ENCODE peak calls at places on chromosomes 16 and 17, in seven cellular contexts. One of them, this sample, is unnamed.

GRCh38 chr16:89880477-89881367 is 7.3 kb downstream of the TCF25 start:
- DNase-seq in lower lobe of right lung: no peak
- DNase-seq in cardiac muscle cell: no peak
- DNase-seq in DND-41: peak; percentile 30
- DNase-seq in HFFc6: no peak
- DNase-seq in body of pancreas: no peak
- DNase-seq in esophagus squamous epithelium: no peak
- DNase-seq in this sample: no peak

GRCh38 chr17:44775838-44776621 is 17.2 kb downstream of the ADAM11 start:
- DNase-seq in DND-41: no peak
- DNase-seq in HFFc6: no peak
- DNase-seq in body of pancreas: peak; percentile 51
- DNase-seq in lower lobe of right lung: peak; percentile 72
- DNase-seq in cardiac muscle cell: no peak
- DNase-seq in esophagus squamous epithelium: no peak
- DNase-seq in this sample: no peak

GRCh38 chr17:28492352-28493310 is 13.5 kb upstream of the FOXN1 start:
- DNase-seq in esophagus squamous epithelium: no peak
- DNase-seq in HFFc6: peak; percentile 3
- DNase-seq in body of pancreas: no peak
- DNase-seq in cardiac muscle cell: peak; percentile 55
- DNase-seq in DND-41: no peak
- DNase-seq in lower lobe of right lung: no peak
- DNase-seq in this sample: no peak

GRCh38 chr17:7777017-7777416 is 57.0 kb upstream of the KDM6B start:
- DNase-seq in cardiac muscle cell: no peak
- DNase-seq in body of pancreas: no peak
- DNase-seq in esophagus squamous epithelium: no peak
- DNase-seq in HFFc6: no peak
- DNase-seq in DND-41: no peak
- DNase-seq in lower lobe of right lung: no peak
- DNase-seq in this sample: no peak

GRCh38 chr17:4549781-4550533 is 5.2 kb downstream of the MYBBP1A start:
- DNase-seq in esophagus squamous epithelium: no peak
- DNase-seq in cardiac muscle cell: no peak
- DNase-seq in lower lobe of right lung: no peak
- DNase-seq in DND-41: no peak
- DNase-seq in body of pancreas: no peak
- DNase-seq in HFFc6: no peak
- DNase-seq in this sample: no peak

GRCh38 chr16:25007284-25007984 is 7.7 kb downstream of the ARHGAP17 start:
- DNase-seq in cardiac muscle cell: peak; percentile 88
- DNase-seq in body of pancreas: no peak
- DNase-seq in DND-41: no peak
- DNase-seq in HFFc6: peak; percentile 62
- DNase-seq in lower lobe of right lung: no peak
- DNase-seq in esophagus squamous epithelium: no peak
- DNase-seq in this sample: no peak

GRCh38 chr17:76382305-76382802 is 2.1 kb upstream of the SPHK1 start:
- DNase-seq in esophagus squamous epithelium: no peak
- DNase-seq in lower lobe of right lung: no peak
- DNase-seq in HFFc6: no peak
- DNase-seq in cardiac muscle cell: peak; percentile 75
- DNase-seq in body of pancreas: peak; percentile 62
- DNase-seq in DND-41: no peak
- DNase-seq in this sample: no peak

GRCh38 chr16:29158031-29158430 is 173.2 kb downstream of the LAT start:
- DNase-seq in lower lobe of right lung: no peak
- DNase-seq in HFFc6: no peak
- DNase-seq in body of pancreas: no peak
- DNase-seq in esophagus squamous epithelium: no peak
- DNase-seq in cardiac muscle cell: no peak
- DNase-seq in DND-41: no peak
- DNase-seq in this sample: no peak

GRCh38 chr17:76726766-76727718 is at the start of gene METTL23:
- DNase-seq in lower lobe of right lung: peak; percentile 91
- DNase-seq in esophagus squamous epithelium: no peak
- DNase-seq in HFFc6: peak; percentile 57
- DNase-seq in body of pancreas: peak; percentile 86
- DNase-seq in DND-41: peak; percentile 80
- DNase-seq in cardiac muscle cell: peak; percentile 83
- DNase-seq in this sample: no peak

DNA sequence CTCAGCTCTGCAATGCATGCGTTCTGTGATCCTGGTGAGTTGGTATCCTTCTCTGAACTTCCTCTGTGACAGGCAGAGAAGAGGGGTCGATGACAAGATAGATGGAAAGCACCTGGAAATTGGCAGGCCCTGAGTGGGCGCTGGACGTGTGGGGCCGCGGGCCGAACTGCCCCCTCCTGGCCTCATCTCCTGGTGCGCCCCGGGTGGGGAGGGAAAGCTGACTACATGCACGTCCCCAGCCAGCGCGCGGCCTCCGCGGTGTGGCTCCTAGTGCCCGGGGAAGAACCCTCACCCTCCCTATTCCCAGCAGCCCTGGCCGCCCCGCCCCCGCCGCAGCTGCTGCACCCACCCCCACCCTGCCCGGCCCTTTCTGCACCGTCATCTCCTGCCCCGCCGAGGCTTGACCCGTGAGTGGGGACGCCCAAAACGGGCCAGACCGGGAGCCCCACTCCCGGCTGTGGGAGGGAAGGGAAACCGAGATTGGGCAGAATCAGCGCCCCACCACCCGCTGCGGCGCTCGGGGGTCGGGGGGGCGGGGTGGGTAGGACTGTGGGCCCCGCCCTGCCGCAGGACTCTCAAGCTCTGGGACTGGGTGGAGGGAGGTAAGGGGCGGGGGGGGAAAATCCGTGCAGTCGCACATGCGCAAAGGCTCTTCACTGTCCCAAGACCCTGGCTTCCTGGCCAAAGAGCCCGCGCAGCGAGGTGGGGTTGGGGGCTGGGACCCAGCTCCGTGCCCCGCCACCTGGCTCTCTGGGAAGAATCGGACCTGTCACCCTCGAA is at the start of gene NOL3:
- DNase-seq in HFFc6: peak; percentile 62
- DNase-seq in lower lobe of right lung: peak; percentile 88
- DNase-seq in body of pancreas: peak; percentile 86
- DNase-seq in cardiac muscle cell: peak; percentile 90
- DNase-seq in esophagus squamous epithelium: peak; percentile 36
- DNase-seq in DND-41: peak; percentile 66
- DNase-seq in this sample: peak; percentile 82
- TF ChIP-seq CTCF in HFFc6: no peak
- TF ChIP-seq CTCF in lower lobe of right lung: no peak
- TF ChIP-seq CTCF in body of pancreas: no peak
- TF ChIP-seq CTCF in cardiac muscle cell: no peak
- TF ChIP-seq CTCF in esophagus squamous epithelium: no peak
- TF ChIP-seq CTCF in DND-41: no peak
- TF ChIP-seq CTCF in this sample: no peak

DNA sequence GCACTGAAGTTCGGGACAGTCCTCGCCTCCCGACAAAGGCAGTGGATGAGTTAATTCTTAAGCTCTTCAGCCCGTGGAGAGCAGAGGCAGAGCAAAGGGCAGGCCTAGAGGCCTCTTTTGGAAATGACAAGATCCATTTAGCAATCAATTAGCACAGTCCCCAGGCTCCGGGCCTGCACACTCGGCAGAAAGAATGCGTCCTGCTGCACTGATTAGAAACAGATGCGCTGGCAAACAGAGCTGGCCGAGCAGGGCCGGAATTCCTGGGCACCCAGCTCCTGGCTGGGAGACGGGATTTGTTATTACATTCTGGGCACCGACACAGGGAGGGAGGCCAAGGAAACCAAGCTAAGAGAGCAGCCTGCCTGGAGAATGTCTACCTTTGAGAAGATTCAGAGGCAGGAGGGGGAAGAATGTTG is 162.9 kb downstream of the COPRS start:
- DNase-seq in body of pancreas: peak; percentile 44
- DNase-seq in lower lobe of right lung: peak; percentile 53
- DNase-seq in esophagus squamous epithelium: no peak
- DNase-seq in cardiac muscle cell: peak; percentile 95
- DNase-seq in DND-41: no peak
- DNase-seq in HFFc6: peak; percentile 98
- DNase-seq in this sample: no peak
- TF ChIP-seq CTCF in body of pancreas: no peak
- TF ChIP-seq CTCF in lower lobe of right lung: no peak
- TF ChIP-seq CTCF in esophagus squamous epithelium: no peak
- TF ChIP-seq CTCF in cardiac muscle cell: peak; percentile 26
- TF ChIP-seq CTCF in DND-41: no peak
- TF ChIP-seq CTCF in HFFc6: peak; percentile 67
- TF ChIP-seq CTCF in this sample: no peak

DNA sequence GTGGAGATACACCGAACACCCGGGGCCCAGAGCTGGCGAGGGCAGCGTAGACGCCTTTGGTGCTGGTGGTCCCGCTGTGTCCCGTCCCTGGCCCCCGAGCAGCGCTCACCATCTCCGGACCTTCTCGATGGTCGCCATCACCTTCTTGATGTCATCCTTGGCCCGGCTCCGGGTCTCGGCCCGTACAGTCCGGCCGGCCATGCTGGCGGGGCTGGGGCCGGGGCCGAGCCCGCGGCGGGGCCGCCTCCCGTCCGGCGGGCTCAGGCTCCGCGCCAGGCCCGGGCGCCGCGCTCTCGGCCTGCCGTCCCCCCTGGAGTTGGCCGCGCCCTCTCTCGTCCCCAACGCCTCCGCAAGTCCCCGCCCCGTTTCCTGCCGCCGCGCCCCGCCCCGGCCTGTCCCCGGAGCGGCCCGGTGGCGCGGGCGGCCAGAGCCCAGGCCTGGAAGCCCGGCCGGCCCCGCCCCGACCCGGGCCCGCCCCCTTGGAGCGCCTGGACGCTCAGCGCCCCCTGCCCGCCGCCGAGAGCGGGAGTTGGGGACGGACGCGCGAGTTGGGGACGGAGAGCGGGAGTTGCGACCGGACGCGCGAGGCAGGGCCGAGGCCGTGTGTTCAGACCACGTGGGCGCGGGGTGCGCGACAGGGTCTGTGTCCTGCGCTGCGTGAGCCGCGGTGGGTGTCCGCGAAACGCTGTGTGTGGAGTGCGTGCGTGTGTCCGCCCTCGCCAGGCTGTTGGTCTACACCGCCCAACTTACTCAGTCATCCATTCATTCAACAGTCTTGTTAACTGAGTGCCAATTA is at the start of gene BCL7C:
- DNase-seq in lower lobe of right lung: peak; percentile 96
- DNase-seq in HFFc6: peak; percentile 80
- DNase-seq in DND-41: peak; percentile 79
- DNase-seq in cardiac muscle cell: peak; percentile 91
- DNase-seq in esophagus squamous epithelium: peak; percentile 47
- DNase-seq in body of pancreas: peak; percentile 92
- DNase-seq in this sample: peak; percentile 50
- TF ChIP-seq CTCF in lower lobe of right lung: peak; percentile 37
- TF ChIP-seq CTCF in HFFc6: peak; percentile 61
- TF ChIP-seq CTCF in DND-41: peak; percentile 32
- TF ChIP-seq CTCF in cardiac muscle cell: peak; percentile 50
- TF ChIP-seq CTCF in esophagus squamous epithelium: peak; percentile 40
- TF ChIP-seq CTCF in body of pancreas: peak; percentile 29
- TF ChIP-seq CTCF in this sample: peak; percentile 42

DNA sequence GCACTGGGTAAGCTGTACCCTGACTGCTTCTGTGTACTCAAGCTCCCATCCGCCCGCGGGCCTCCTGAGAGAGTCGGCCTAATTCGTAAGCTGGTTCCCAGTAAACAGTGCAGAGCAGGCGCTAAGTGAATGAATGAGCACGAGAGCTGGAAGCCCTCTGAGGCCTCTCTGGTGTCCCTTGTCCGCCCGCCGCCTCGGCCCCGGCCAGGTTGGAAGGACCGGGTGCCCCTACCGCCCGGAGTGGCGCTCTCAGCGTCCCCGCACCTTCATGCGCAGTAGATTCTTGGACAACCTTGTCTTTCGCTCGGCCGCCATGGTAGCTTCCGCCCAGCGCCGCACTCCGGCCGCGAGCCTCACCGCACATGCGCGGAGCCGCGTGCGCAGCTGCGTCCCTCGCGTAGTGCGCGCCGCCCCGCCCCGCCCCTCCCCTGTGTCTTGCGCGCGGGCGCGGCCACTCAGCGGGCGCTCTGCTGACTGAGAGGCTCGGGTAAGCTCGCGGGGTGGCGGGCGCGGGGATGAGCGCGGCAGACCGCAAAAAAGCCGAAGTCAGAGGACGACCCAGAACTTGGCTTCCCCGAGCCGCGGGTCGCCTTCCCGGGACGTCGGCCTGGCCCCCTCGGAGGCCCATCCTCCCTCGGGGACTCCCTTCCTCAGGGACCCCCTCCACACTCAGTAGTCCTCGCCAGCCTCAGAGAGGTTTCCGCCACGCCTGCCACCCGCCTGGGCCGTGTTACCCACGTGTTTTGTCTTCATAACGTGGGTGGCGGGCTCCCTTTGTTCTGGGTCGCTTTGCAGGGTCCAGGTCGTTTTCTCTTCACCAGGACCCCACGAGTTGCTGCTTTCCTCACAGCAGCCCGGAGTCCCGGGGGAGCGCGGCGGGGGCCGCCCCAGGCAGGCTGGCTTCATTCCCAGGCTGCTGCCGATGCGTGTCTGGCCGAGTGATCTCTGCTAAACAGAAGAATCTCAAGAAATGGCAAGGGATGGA is at the start of gene MPHOSPH6:
- DNase-seq in lower lobe of right lung: peak; percentile 95
- DNase-seq in HFFc6: peak; percentile 81
- DNase-seq in DND-41: peak; percentile 89
- DNase-seq in body of pancreas: peak; percentile 91
- DNase-seq in cardiac muscle cell: peak; percentile 96
- DNase-seq in esophagus squamous epithelium: peak; percentile 54
- DNase-seq in this sample: peak; percentile 28
- TF ChIP-seq CTCF in lower lobe of right lung: no peak
- TF ChIP-seq CTCF in HFFc6: peak; percentile 19
- TF ChIP-seq CTCF in DND-41: no peak
- TF ChIP-seq CTCF in body of pancreas: no peak
- TF ChIP-seq CTCF in cardiac muscle cell: no peak
- TF ChIP-seq CTCF in esophagus squamous epithelium: peak; percentile 42
- TF ChIP-seq CTCF in this sample: no peak

This sample was measured in D721Med.